ENCODE peak calls at places on chromosomes 4 and X, in four cellular contexts. H, J, Y and W are unnamed samples.

GRCh38 chrX:44898411-44899221 is 25.6 kb downstream of the KDM6A start:
- DNase-seq in H (no peak), J (no peak), Y (no peak), W (no peak)

GRCh38 chr4:156952078-156952759 is 19.4 kb downstream of the PDGFC start:
- DNase-seq in H (no peak), J (no peak), Y (no peak), W (no peak)

GRCh38 chr4:112664611-112665010 is 27.7 kb downstream of the LARP7 start:
- DNase-seq in H (no peak), J (no peak), Y (no peak), W (peak)

GRCh38 chr4:32985256-32985655 is 2265.1 kb downstream of the PCDH7 start:
- DNase-seq in H (no peak), J (no peak), Y (no peak), W (no peak)

GRCh38 chrX:130704053-130705038 is 198.7 kb downstream of the ENOX2 start:
- DNase-seq in H (no peak), J (no peak), Y (no peak), W (no peak)

GRCh38 chr4:136864580-136865185 is 667.6 kb downstream of the PCDH18 start:
- DNase-seq in H (peak), J (no peak), Y (no peak), W (peak)

GRCh38 chrX:143669395-143669794 is 33.5 kb upstream of the SLITRK4 start:
- DNase-seq in H (no peak), J (no peak), Y (no peak), W (no peak)

GRCh38 chr4:160372390-160372789 is 1269.5 kb downstream of the RAPGEF2 start:
- DNase-seq in H (no peak), J (no peak), Y (no peak), W (no peak)

GRCh38 chr4:121654738-121655137 is 42.0 kb downstream of the ANXA5 start:
- DNase-seq in H (no peak), J (no peak), Y (no peak), W (no peak)

GRCh38 chr4:5691491-5692132 is 16.7 kb downstream of the EVC2 start:
- DNase-seq in H (no peak), J (no peak), Y (no peak), W (no peak)

GRCh38 chr4:129532573-129532972 is 436.6 kb downstream of the C4orf33 start:
- DNase-seq in H (no peak), J (no peak), Y (no peak), W (no peak)

GRCh38 chr4:2049381-2049780 is 9.7 kb upstream of the NAT8L start:
- DNase-seq in H (no peak), J (peak), Y (no peak), W (no peak)

GRCh38 chr4:123599061-123599919 is 202.7 kb downstream of the SPRY1 start:
- DNase-seq in H (no peak), J (no peak), Y (no peak), W (no peak)

GRCh38 chr4:55396305-55397023 is 707 bp downstream of the TMEM165 start:
- DNase-seq in H (peak), J (peak), Y (peak), W (peak)

GRCh38 chrX:118807151-118808017 is 16.2 kb upstream of the ZCCHC12 start:
- DNase-seq in H (peak), J (peak), Y (peak), W (peak)

GRCh38 chr4:179625391-179625790 is 2183.2 kb upstream of the AGA start:
- DNase-seq in H (no peak), J (no peak), Y (no peak), W (no peak)

DNA sequence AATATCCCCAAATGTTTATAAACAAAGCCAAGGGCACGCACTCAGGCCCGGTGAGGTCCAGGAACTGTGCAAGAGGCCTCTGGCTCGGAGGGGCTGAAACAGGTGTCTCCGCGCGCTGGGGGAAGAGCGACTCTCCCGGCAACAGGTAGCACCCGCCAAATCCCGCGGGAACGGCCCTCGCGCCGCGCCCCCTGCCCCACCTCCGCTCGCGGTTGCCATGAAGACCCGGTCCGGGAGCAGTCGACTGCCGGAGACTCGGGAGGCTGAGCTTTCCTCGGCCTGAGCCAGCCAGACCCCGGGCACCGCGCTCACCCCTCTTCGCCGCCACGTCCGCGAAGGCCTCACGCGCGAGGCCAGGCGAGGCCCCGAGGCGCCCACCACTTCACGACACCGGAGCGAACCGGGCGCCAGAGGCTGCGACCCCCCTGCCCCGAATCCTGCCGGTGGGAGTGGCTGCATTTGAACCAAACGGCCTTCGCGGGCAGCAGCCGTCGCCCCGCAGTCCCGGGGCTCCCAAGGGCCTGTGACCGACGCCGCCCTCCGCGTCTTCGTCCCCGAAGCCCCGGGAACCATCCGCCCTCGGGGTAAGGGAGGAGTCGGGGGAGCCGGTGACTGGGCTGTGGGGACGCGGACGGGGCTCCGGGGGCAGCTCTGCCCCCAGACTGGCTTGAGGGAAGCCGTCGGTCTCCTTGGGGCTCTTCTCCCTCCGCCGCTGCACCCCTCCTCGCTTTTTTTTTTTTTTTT is at the start of gene NSUN7:
- DNase-seq in H (peak), J (peak), Y (peak), W (peak)
- TF ChIP-seq POLR2A in H (no peak), J (peak), Y (peak), W (peak)

GRCh38 chr4:813900-814299 is 12.0 kb downstream of the CPLX1 start:
- DNase-seq in H (no peak), J (no peak), Y (no peak), W (no peak)
- TF ChIP-seq CTCF in H (no peak), J (no peak), Y (no peak), W (no peak)

GRCh38 chrX:71285929-71286328 is 2.5 kb downstream of the NONO start:
- DNase-seq in H (no peak), J (no peak), Y (no peak), W (no peak)

GRCh38 chrX:71283409-71284143 is at the start of gene NONO:
- DNase-seq in H (peak), J (peak), Y (peak), W (peak)

GRCh38 chrX:71282514-71283408 is 674 bp upstream of the NONO start:
- DNase-seq in H (peak), J (no peak), Y (peak), W (no peak)
- TF ChIP-seq POLR2A in H (no peak), J (no peak), Y (no peak), W (no peak)

DNA sequence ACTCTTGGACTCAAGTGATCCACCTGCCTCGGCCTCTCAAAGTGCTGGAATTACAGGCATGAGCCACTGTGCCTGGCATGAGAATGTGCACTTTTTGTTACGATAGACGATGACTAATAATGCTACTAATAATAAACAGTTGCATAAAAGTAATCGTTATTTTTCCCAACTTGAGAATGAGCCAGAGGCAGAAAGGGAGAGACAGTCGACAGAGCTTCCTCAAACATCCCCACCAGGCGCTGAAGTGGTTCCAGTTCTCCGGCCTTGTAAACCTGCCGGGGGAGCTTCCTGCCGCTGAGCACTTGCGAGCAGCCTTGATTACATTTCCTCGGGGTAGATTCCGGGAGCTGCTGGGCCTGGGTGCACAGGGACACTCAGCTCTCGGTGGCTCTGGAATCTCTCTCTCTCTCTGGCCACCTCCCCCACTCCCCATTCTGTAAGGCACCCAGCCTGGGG is 8.9 kb upstream of the HTRA3 start:
- DNase-seq in H (peak), J (peak), Y (peak), W (peak)
- TF ChIP-seq CTCF in H (no peak), J (no peak), Y (no peak), W (no peak)

GRCh38 chr4:174834477-174834876 is 5.4 kb upstream of the GLRA3 start:
- DNase-seq in H (no peak), J (no peak), Y (no peak), W (no peak)

GRCh38 chr4:174826660-174827059 is 2.4 kb downstream of the GLRA3 start:
- DNase-seq in H (no peak), J (no peak), Y (no peak), W (no peak)

DNA sequence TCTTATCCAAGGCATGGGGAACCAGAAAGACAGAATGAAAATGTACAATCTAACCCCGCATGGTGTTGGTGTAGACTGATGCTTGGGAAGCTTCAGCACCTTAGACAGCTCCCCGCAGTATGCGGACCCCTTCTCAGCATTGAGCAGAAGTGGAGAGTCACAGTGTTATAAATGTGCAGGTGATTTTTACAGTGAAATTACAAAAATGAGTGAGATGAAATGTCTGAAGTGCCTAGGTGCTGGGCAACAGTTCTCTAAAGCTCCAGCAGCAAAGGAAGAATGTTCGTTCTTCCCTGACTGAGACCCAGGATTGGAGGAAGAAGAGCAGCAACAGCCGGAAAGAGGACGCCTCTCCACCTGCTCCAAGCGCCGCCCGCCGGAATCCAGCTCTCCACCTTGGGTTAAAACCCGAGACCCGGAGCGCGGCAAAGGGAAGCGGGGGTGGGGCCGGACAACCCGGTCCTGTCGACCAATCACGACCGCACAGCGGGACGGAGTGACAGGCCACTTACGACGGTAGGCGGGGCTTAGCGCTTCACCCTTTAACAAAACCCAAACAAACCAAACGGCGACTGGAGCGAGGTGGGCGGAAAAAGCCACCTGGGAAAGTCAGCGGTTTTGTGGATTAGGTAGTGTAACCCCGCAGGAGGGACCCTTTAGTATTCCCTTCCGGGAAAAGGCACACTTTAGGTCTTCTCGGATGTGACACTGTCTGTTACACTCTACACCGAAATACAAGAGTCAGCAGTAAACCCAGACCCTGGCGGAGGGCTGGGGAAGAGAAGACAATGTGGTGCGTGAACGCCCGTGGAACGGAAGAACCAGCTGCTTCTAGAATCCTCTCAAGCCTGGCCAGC is at the start of gene GLRA3:
- DNase-seq in H (peak), J (peak), Y (no peak), W (no peak)
- TF ChIP-seq POLR2A in H (no peak), J (no peak), Y (no peak), W (no peak)